ENCODE peak calls at places on chromosomes 4 and X, in eight cellular contexts. E is CD8-positive, alpha-beta memory T cell; J is central memory CD4-positive, alpha-beta T cell; N is nucleus accumbens; P is astrocyte of the spinal cord; W is T follicular helper cell; Z is cardiac septum; D is stimulated activated CD4-positive, alpha-beta T cell treated with anti-CD3 and anti-CD28 coated beads, Interleukin-15, amount 100 ng/mL, for 1 hour. O is an unnamed sample.

GRCh38 chr4:122577808-122578781 is 42.8 kb downstream of the IL21 start:
- DNase-seq in E (peak), J (peak), N (no peak), P (peak), W (peak), Z (no peak), D (no peak), O (no peak)

GRCh38 chr4:42655921-42656735 is 777 bp downstream of the ATP8A1 start:
- DNase-seq in E (peak), J (peak), N (peak), P (peak), W (peak), Z (peak), D (peak), O (peak)

GRCh38 chr4:165368114-165368513 is 10.7 kb upstream of the CPE start:
- DNase-seq in E (no peak), J (no peak), N (no peak), P (no peak), W (no peak), Z (no peak), D (no peak), O (no peak)

GRCh38 chrX:39212456-39212855 is 411.2 kb downstream of the MID1IP1 start:
- DNase-seq in E (no peak), J (no peak), N (no peak), P (no peak), W (no peak), Z (no peak), D (no peak), O (no peak)

GRCh38 chrX:104195489-104196084 is 29.3 kb downstream of the FAM199X start:
- DNase-seq in E (no peak), J (peak), N (no peak), P (peak), W (no peak), Z (no peak), D (no peak), O (no peak)

GRCh38 chr4:78155616-78156105 is 98.5 kb downstream of the FRAS1 start:
- DNase-seq in E (no peak), J (no peak), N (no peak), P (peak), W (no peak), Z (no peak), D (no peak), O (no peak)

GRCh38 chr4:10605746-10606482 is 78.7 kb downstream of the CLNK start:
- DNase-seq in E (no peak), J (no peak), N (no peak), P (peak), W (no peak), Z (no peak), D (no peak), O (no peak)

GRCh38 chr4:10078481-10079233 is 37.9 kb downstream of the WDR1 start:
- DNase-seq in E (no peak), J (no peak), N (no peak), P (no peak), W (no peak), Z (peak), D (no peak), O (peak)

GRCh38 chr4:16692021-16692420 is 206.4 kb downstream of the LDB2 start:
- DNase-seq in E (no peak), J (no peak), N (no peak), P (no peak), W (no peak), Z (no peak), D (no peak), O (no peak)

GRCh38 chrX:18719852-18720251 is 12.4 kb downstream of the PPEF1 start:
- DNase-seq in E (no peak), J (no peak), N (no peak), P (no peak), W (no peak), Z (no peak), D (no peak), O (no peak)

GRCh38 chrX:13898603-13899002 is 81.7 kb upstream of the GPM6B start:
- DNase-seq in E (no peak), J (no peak), N (no peak), P (no peak), W (no peak), Z (no peak), D (no peak), O (no peak)

GRCh38 chr4:138949866-138950265 is 65.7 kb upstream of the NOCT start:
- DNase-seq in E (no peak), J (no peak), N (no peak), P (no peak), W (no peak), Z (no peak), D (no peak), O (no peak)

GRCh38 chr4:78136109-78137081 is 79.3 kb downstream of the FRAS1 start:
- DNase-seq in E (no peak), J (no peak), N (no peak), P (no peak), W (no peak), Z (no peak), D (no peak), O (no peak)

GRCh38 chrX:28124416-28124815 is 143.2 kb upstream of the DCAF8L1 start:
- DNase-seq in E (no peak), J (no peak), N (no peak), P (no peak), W (no peak), Z (no peak), D (no peak), O (no peak)

GRCh38 chr4:87270825-87271224 is 50.4 kb upstream of the KLHL8 start:
- DNase-seq in E (no peak), J (no peak), N (no peak), P (no peak), W (no peak), Z (no peak), D (no peak), O (no peak)

GRCh38 chr4:141635726-141636076 is 682 bp upstream of the IL15 start:
- DNase-seq in E (no peak), J (no peak), N (no peak), P (no peak), W (no peak), Z (no peak), D (no peak), O (no peak)

GRCh38 chr4:106370214-106370613 is 1.6 kb upstream of the GIMD1 start:
- DNase-seq in E (no peak), J (no peak), N (no peak), P (no peak), W (no peak), Z (no peak), D (no peak), O (no peak)

GRCh38 chrX:40462797-40463196 is 118.0 kb upstream of the ATP6AP2 start:
- DNase-seq in E (no peak), J (no peak), N (no peak), P (no peak), W (no peak), Z (no peak), D (no peak), O (no peak)

GRCh38 chr4:3699261-3699660 is 66.9 kb upstream of the ADRA2C start:
- DNase-seq in E (no peak), J (no peak), N (no peak), P (no peak), W (no peak), Z (no peak), D (no peak), O (peak)

GRCh38 chrX:119391279-119391678 is 7.9 kb upstream of the SLC25A43 start:
- DNase-seq in E (no peak), J (no peak), N (no peak), P (peak), W (no peak), Z (no peak), D (no peak), O (no peak)

GRCh38 chr4:72006576-72006975 is 25.2 kb upstream of the NPFFR2 start:
- DNase-seq in E (no peak), J (no peak), N (no peak), P (peak), W (no peak), Z (no peak), D (no peak), O (no peak)

GRCh38 chr4:87697272-87697671 is 47.2 kb downstream of the DMP1 start:
- DNase-seq in E (no peak), J (no peak), N (no peak), P (no peak), W (no peak), Z (no peak), D (no peak), O (no peak)

O was measured in posterior vena cava.